ENCODE peak calls at places on chromosomes 6 and 20, in eight cellular contexts. One of them, this sample, is unnamed.

GRCh38 chr20:58064411-58065010 is 163.9 kb downstream of the ANKRD60 start:
- DNase-seq in Kasumi-1: no peak
- DNase-seq in ELR: no peak
- DNase-seq in amygdala: no peak
- DNase-seq in H54: no peak
- DNase-seq in left lobe of liver: peak; percentile 23
- DNase-seq in GM20000: no peak
- DNase-seq in AG08396: no peak
- DNase-seq in this sample: peak; percentile 42

GRCh38 chr20:58496429-58496769 is 18.8 kb downstream of the APCDD1L start:
- DNase-seq in Kasumi-1: no peak
- DNase-seq in ELR: no peak
- DNase-seq in amygdala: no peak
- DNase-seq in H54: no peak
- DNase-seq in left lobe of liver: no peak
- DNase-seq in GM20000: no peak
- DNase-seq in AG08396: no peak
- DNase-seq in this sample: no peak

GRCh38 chr20:18430172-18430826 is 36.5 kb downstream of the DZANK1 start:
- DNase-seq in Kasumi-1: no peak
- DNase-seq in ELR: no peak
- DNase-seq in amygdala: no peak
- DNase-seq in H54: no peak
- DNase-seq in left lobe of liver: no peak
- DNase-seq in GM20000: no peak
- DNase-seq in AG08396: no peak
- DNase-seq in this sample: no peak

GRCh38 chr6:22332726-22333125 is 35.9 kb upstream of the PRL start:
- DNase-seq in Kasumi-1: no peak
- DNase-seq in ELR: no peak
- DNase-seq in amygdala: no peak
- DNase-seq in H54: no peak
- DNase-seq in left lobe of liver: no peak
- DNase-seq in GM20000: no peak
- DNase-seq in AG08396: no peak
- DNase-seq in this sample: no peak

GRCh38 chr6:27547157-27548075 is 74.5 kb upstream of the ZNF184 start:
- DNase-seq in Kasumi-1: no peak
- DNase-seq in ELR: peak; percentile 77
- DNase-seq in amygdala: no peak
- DNase-seq in H54: no peak
- DNase-seq in left lobe of liver: no peak
- DNase-seq in GM20000: no peak
- DNase-seq in AG08396: peak; percentile 36
- DNase-seq in this sample: no peak

GRCh38 chr6:128482642-128483041 is 37.8 kb downstream of the PTPRK start:
- DNase-seq in Kasumi-1: no peak
- DNase-seq in ELR: no peak
- DNase-seq in amygdala: no peak
- DNase-seq in H54: no peak
- DNase-seq in left lobe of liver: no peak
- DNase-seq in GM20000: no peak
- DNase-seq in AG08396: no peak
- DNase-seq in this sample: no peak

GRCh38 chr20:37336369-37337207 is 9.4 kb upstream of the SRC start:
- DNase-seq in Kasumi-1: peak; percentile 98
- DNase-seq in ELR: no peak
- DNase-seq in amygdala: no peak
- DNase-seq in H54: no peak
- DNase-seq in left lobe of liver: no peak
- DNase-seq in GM20000: peak; percentile 83
- DNase-seq in AG08396: no peak
- DNase-seq in this sample: no peak

GRCh38 chr20:8129211-8129986 is 2.7 kb upstream of the PLCB1 start:
- DNase-seq in Kasumi-1: no peak
- DNase-seq in ELR: no peak
- DNase-seq in amygdala: no peak
- DNase-seq in H54: no peak
- DNase-seq in left lobe of liver: no peak
- DNase-seq in GM20000: no peak
- DNase-seq in AG08396: peak; percentile 12
- DNase-seq in this sample: no peak

GRCh38 chr20:57560554-57561355 is at the start of gene PCK1:
- DNase-seq in Kasumi-1: no peak
- DNase-seq in ELR: peak; percentile 7
- DNase-seq in amygdala: no peak
- DNase-seq in H54: peak; percentile 30
- DNase-seq in left lobe of liver: peak; percentile 98
- DNase-seq in GM20000: no peak
- DNase-seq in AG08396: no peak
- DNase-seq in this sample: no peak

GRCh38 chr6:133396225-133396624 is 155.1 kb downstream of the EYA4 start:
- DNase-seq in Kasumi-1: no peak
- DNase-seq in ELR: peak; percentile 16
- DNase-seq in amygdala: no peak
- DNase-seq in H54: no peak
- DNase-seq in left lobe of liver: no peak
- DNase-seq in GM20000: no peak
- DNase-seq in AG08396: no peak
- DNase-seq in this sample: no peak

GRCh38 chr6:12720310-12720709 is 3.7 kb downstream of the PHACTR1 start:
- DNase-seq in Kasumi-1: no peak
- DNase-seq in ELR: no peak
- DNase-seq in amygdala: peak; percentile 8
- DNase-seq in H54: no peak
- DNase-seq in left lobe of liver: no peak
- DNase-seq in GM20000: no peak
- DNase-seq in AG08396: no peak
- DNase-seq in this sample: no peak

GRCh38 chr6:166244353-166245045 is 63.7 kb downstream of the PRR18 start:
- DNase-seq in Kasumi-1: no peak
- DNase-seq in ELR: no peak
- DNase-seq in amygdala: no peak
- DNase-seq in H54: no peak
- DNase-seq in left lobe of liver: no peak
- DNase-seq in GM20000: peak; percentile 75
- DNase-seq in AG08396: no peak
- DNase-seq in this sample: no peak

GRCh38 chr6:23704655-23705054 is 421.4 kb upstream of the NRSN1 start:
- DNase-seq in Kasumi-1: no peak
- DNase-seq in ELR: no peak
- DNase-seq in amygdala: no peak
- DNase-seq in H54: no peak
- DNase-seq in left lobe of liver: no peak
- DNase-seq in GM20000: no peak
- DNase-seq in AG08396: no peak
- DNase-seq in this sample: no peak

GRCh38 chr6:45946352-45946751 is 69.3 kb downstream of the CLIC5 start:
- DNase-seq in Kasumi-1: no peak
- DNase-seq in ELR: peak; percentile 39
- DNase-seq in amygdala: no peak
- DNase-seq in H54: no peak
- DNase-seq in left lobe of liver: no peak
- DNase-seq in GM20000: no peak
- DNase-seq in AG08396: peak; percentile 74
- DNase-seq in this sample: peak; percentile 89

GRCh38 chr6:107786179-107786578 is 37.9 kb downstream of the SCML4 start:
- DNase-seq in Kasumi-1: no peak
- DNase-seq in ELR: no peak
- DNase-seq in amygdala: no peak
- DNase-seq in H54: no peak
- DNase-seq in left lobe of liver: no peak
- DNase-seq in GM20000: no peak
- DNase-seq in AG08396: no peak
- DNase-seq in this sample: no peak

GRCh38 chr6:170292778-170293164 is 1.9 kb upstream of the DLL1 start:
- DNase-seq in Kasumi-1: peak; percentile 21
- DNase-seq in ELR: peak; percentile 20
- DNase-seq in amygdala: no peak
- DNase-seq in H54: peak; percentile 30
- DNase-seq in left lobe of liver: no peak
- DNase-seq in GM20000: peak; percentile 70
- DNase-seq in AG08396: peak; percentile 55
- DNase-seq in this sample: no peak

GRCh38 chr20:4795394-4795793 is 73.7 kb downstream of the PRND start:
- DNase-seq in Kasumi-1: peak; percentile 62
- DNase-seq in ELR: peak; percentile 84
- DNase-seq in amygdala: no peak
- DNase-seq in H54: peak; percentile 53
- DNase-seq in left lobe of liver: no peak
- DNase-seq in GM20000: peak; percentile 30
- DNase-seq in AG08396: peak; percentile 78
- DNase-seq in this sample: no peak

GRCh38 chr6:11538049-11538798 is 675 bp downstream of the TMEM170B start:
- DNase-seq in Kasumi-1: peak; percentile 56
- DNase-seq in ELR: peak; percentile 23
- DNase-seq in amygdala: peak; percentile 37
- DNase-seq in H54: no peak
- DNase-seq in left lobe of liver: peak; percentile 57
- DNase-seq in GM20000: peak; percentile 68
- DNase-seq in AG08396: peak; percentile 41
- DNase-seq in this sample: no peak

GRCh38 chr6:32288426-32288825 is 64.6 kb upstream of the NOTCH4 start:
- DNase-seq in Kasumi-1: no peak
- DNase-seq in ELR: no peak
- DNase-seq in amygdala: no peak
- DNase-seq in H54: no peak
- DNase-seq in left lobe of liver: no peak
- DNase-seq in GM20000: no peak
- DNase-seq in AG08396: no peak
- DNase-seq in this sample: no peak

GRCh38 chr20:1319051-1319450 is 9.9 kb downstream of the SDCBP2 start:
- DNase-seq in Kasumi-1: no peak
- DNase-seq in ELR: peak; percentile 54
- DNase-seq in amygdala: no peak
- DNase-seq in H54: no peak
- DNase-seq in left lobe of liver: no peak
- DNase-seq in GM20000: no peak
- DNase-seq in AG08396: no peak
- DNase-seq in this sample: no peak

GRCh38 chr6:106194949-106195919 is 109.1 kb downstream of the PRDM1 start:
- DNase-seq in Kasumi-1: no peak
- DNase-seq in ELR: peak; percentile 88
- DNase-seq in amygdala: no peak
- DNase-seq in H54: no peak
- DNase-seq in left lobe of liver: no peak
- DNase-seq in GM20000: no peak
- DNase-seq in AG08396: no peak
- DNase-seq in this sample: no peak

GRCh38 chr6:100538086-100538485 is 73.4 kb upstream of the SIM1 start:
- DNase-seq in Kasumi-1: no peak
- DNase-seq in ELR: peak; percentile 30
- DNase-seq in amygdala: no peak
- DNase-seq in H54: no peak
- DNase-seq in left lobe of liver: no peak
- DNase-seq in GM20000: no peak
- DNase-seq in AG08396: no peak
- DNase-seq in this sample: no peak

GRCh38 chr6:42710316-42710715 is 12.1 kb downstream of the PRPH2 start:
- DNase-seq in Kasumi-1: no peak
- DNase-seq in ELR: no peak
- DNase-seq in amygdala: no peak
- DNase-seq in H54: no peak
- DNase-seq in left lobe of liver: no peak
- DNase-seq in GM20000: no peak
- DNase-seq in AG08396: no peak
- DNase-seq in this sample: no peak

GRCh38 chr6:112941613-112942012 is 594.5 kb downstream of the RFPL4B start:
- DNase-seq in Kasumi-1: no peak
- DNase-seq in ELR: no peak
- DNase-seq in amygdala: no peak
- DNase-seq in H54: no peak
- DNase-seq in left lobe of liver: no peak
- DNase-seq in GM20000: no peak
- DNase-seq in AG08396: no peak
- DNase-seq in this sample: no peak

GRCh38 chr20:58797371-58798050 is 53.2 kb downstream of the GNAS-AS1 start:
- DNase-seq in Kasumi-1: no peak
- DNase-seq in ELR: no peak
- DNase-seq in amygdala: no peak
- DNase-seq in H54: no peak
- DNase-seq in left lobe of liver: no peak
- DNase-seq in GM20000: no peak
- DNase-seq in AG08396: no peak
- DNase-seq in this sample: no peak

GRCh38 chr6:24064106-24064505 is 61.9 kb upstream of the NRSN1 start:
- DNase-seq in Kasumi-1: peak; percentile 28
- DNase-seq in ELR: peak; percentile 2
- DNase-seq in amygdala: peak; percentile 4
- DNase-seq in H54: no peak
- DNase-seq in left lobe of liver: no peak
- DNase-seq in GM20000: no peak
- DNase-seq in AG08396: no peak
- DNase-seq in this sample: no peak

GRCh38 chr6:50091641-50092040 is 41.9 kb upstream of the DEFB112 start:
- DNase-seq in Kasumi-1: no peak
- DNase-seq in ELR: peak; percentile 45
- DNase-seq in amygdala: no peak
- DNase-seq in H54: no peak
- DNase-seq in left lobe of liver: no peak
- DNase-seq in GM20000: no peak
- DNase-seq in AG08396: no peak
- DNase-seq in this sample: no peak

GRCh38 chr6:854405-855073 is 161.6 kb upstream of the EXOC2 start:
- DNase-seq in Kasumi-1: no peak
- DNase-seq in ELR: no peak
- DNase-seq in amygdala: no peak
- DNase-seq in H54: no peak
- DNase-seq in left lobe of liver: no peak
- DNase-seq in GM20000: no peak
- DNase-seq in AG08396: peak; percentile 64
- DNase-seq in this sample: no peak

GRCh38 chr6:75206338-75207210 is 721 bp upstream of the COL12A1 start:
- DNase-seq in Kasumi-1: no peak
- DNase-seq in ELR: no peak
- DNase-seq in amygdala: no peak
- DNase-seq in H54: no peak
- DNase-seq in left lobe of liver: no peak
- DNase-seq in GM20000: peak; percentile 25
- DNase-seq in AG08396: no peak
- DNase-seq in this sample: no peak

This sample was measured in osteocyte.